ENCODE peak calls at places on chromosomes 3 and 15, in six cellular contexts. X is left ventricle myocardium superior, R is 8988T, B is HAP-1, N is right lobe of liver, Q is HTR-8/SVneo. G is an unnamed sample.

GRCh38 chr15:54519577-54519976 is 541.3 kb downstream of the UNC13C start:
- DNase-seq in R (no peak), Q (no peak), N (no peak), X (no peak), B (no peak), G (no peak)

GRCh38 chr15:66142341-66142740 is 111.2 kb downstream of the MEGF11 start:
- DNase-seq in N (no peak), B (no peak), X (no peak), R (no peak), Q (no peak), G (no peak)

GRCh38 chr3:113847664-113848461 is 9.3 kb downstream of the GRAMD1C start:
- DNase-seq in R (no peak), B (no peak), N (no peak), X (no peak), Q (no peak), G (no peak)

GRCh38 chr15:92197761-92198160 is 195.9 kb upstream of the ST8SIA2 start:
- DNase-seq in N (no peak), R (no peak), X (no peak), B (peak), Q (no peak), G (no peak)

GRCh38 chr15:99100245-99101173 is 4.4 kb upstream of the SYNM start:
- DNase-seq in X (peak), R (peak), B (peak), Q (peak), N (peak), G (peak)

GRCh38 chr3:172562881-172563835 is 39.9 kb upstream of the TNFSF10 start:
- DNase-seq in B (peak), R (no peak), N (no peak), Q (peak), X (no peak), G (no peak)

GRCh38 chr3:127424766-127425504 is 137.1 kb upstream of the PRR20G start:
- DNase-seq in Q (no peak), X (no peak), B (no peak), N (peak), R (no peak), G (no peak)

GRCh38 chr3:170429050-170429449 is 10.4 kb downstream of the CLDN11 start:
- DNase-seq in B (no peak), N (no peak), Q (peak), X (no peak), R (no peak), G (no peak)

GRCh38 chr15:88376574-88377174 is 90.5 kb downstream of the MRPL46 start:
- DNase-seq in B (no peak), Q (no peak), X (no peak), N (no peak), R (no peak), G (no peak)

GRCh38 chr3:184685646-184686045 is 26.2 kb downstream of the MAGEF1 start:
- DNase-seq in R (no peak), X (no peak), Q (peak), N (no peak), B (peak), G (no peak)

GRCh38 chr3:127384717-127385539 is 97.1 kb upstream of the PRR20G start:
- DNase-seq in B (no peak), Q (no peak), N (no peak), R (no peak), X (peak), G (no peak)

GRCh38 chr15:99085413-99086326 is 19.2 kb upstream of the SYNM start:
- DNase-seq in R (no peak), N (no peak), Q (no peak), B (no peak), X (no peak), G (no peak)

GRCh38 chr15:40379853-40380252 is 2.7 kb upstream of the KNSTRN start:
- DNase-seq in R (peak), N (peak), Q (peak), B (no peak), X (peak), G (no peak)